ENCODE peak calls at places on chromosomes 1 and 21, in eight cellular contexts. F, B, Y, L, N, I, S and P are unnamed samples.

GRCh38 chr21:39562791-39563770 is 49.7 kb upstream of the B3GALT5 start:
- DNase-seq in S (no peak), I (no peak), Y (no peak), L (no peak), F (no peak), N (no peak), B (peak; percentile 83), P (peak; percentile 89)

GRCh38 chr21:31158789-31159581 is 120.7 kb upstream of the KRTAP19-8 start:
- DNase-seq in Y (no peak), I (no peak), B (no peak), N (no peak), S (no peak), F (no peak), L (no peak), P (no peak)

GRCh38 chr1:72281144-72281543 is 1.2 kb downstream of the NEGR1 start:
- DNase-seq in I (no peak), F (no peak), N (peak; percentile 21), L (peak; percentile 40), Y (no peak), B (peak; percentile 6), S (no peak), P (peak; percentile 42)

GRCh38 chr1:229204863-229205777 is 65.8 kb upstream of the RAB4A start:
- DNase-seq in B (no peak), Y (no peak), L (peak; percentile 26), I (no peak), S (no peak), F (peak; percentile 49), N (no peak), P (peak; percentile 15)

GRCh38 chr1:75520862-75521261 is 90.1 kb downstream of the SLC44A5 start:
- DNase-seq in S (no peak), L (no peak), N (no peak), I (no peak), B (no peak), F (no peak), Y (no peak), P (no peak)

GRCh38 chr1:12001249-12001917 is 17.9 kb upstream of the MIIP start:
- DNase-seq in F (no peak), I (no peak), L (peak; percentile 54), N (peak; percentile 30), Y (no peak), B (peak; percentile 5), S (peak; percentile 24), P (peak; percentile 50)

GRCh38 chr1:159933347-159933746 is 8.0 kb upstream of the TAGLN2 start:
- DNase-seq in L (no peak), N (peak; percentile 30), S (no peak), B (no peak), I (no peak), F (no peak), Y (no peak), P (peak; percentile 8)

GRCh38 chr1:203127672-203128611 is at the start of gene ADORA1:
- DNase-seq in F (peak; percentile 43), S (no peak), L (peak; percentile 70), I (peak; percentile 66), B (peak; percentile 66), Y (no peak), N (peak; percentile 38), P (peak; percentile 78)